ENCODE peak calls at places on chromosomes 1 and 21, in nine cellular contexts. E is BJ, Q is epithelial cell of esophagus, S is breast epithelium, W is suprapubic skin, T is cardiac fibroblast, P is mucosa of descending colon, U is IMR-90, R is hepatocyte. D is an unnamed sample.

GRCh38 chr1:151311589-151312331 is 15.5 kb downstream of the PI4KB start:
- DNase-seq in T (peak; percentile 100), P (peak; percentile 50), U (peak; percentile 100), W (no peak), Q (peak; percentile 100), E (peak; percentile 97), S (no peak), R (peak; percentile 95), D (peak; percentile 95)

GRCh38 chr1:241837901-241838300 is 10.1 kb upstream of the EXO1 start:
- DNase-seq in Q (peak; percentile 68), T (peak; percentile 76), U (peak; percentile 98), P (no peak), R (peak; percentile 26), E (peak; percentile 84), W (no peak), S (no peak), D (peak; percentile 83)

GRCh38 chr1:31732751-31733289 is 29.0 kb upstream of the COL16A1 start:
- DNase-seq in E (no peak), R (no peak), Q (no peak), U (no peak), S (no peak), W (no peak), T (no peak), P (no peak), D (no peak)

GRCh38 chr1:183185941-183186490 is at the start of gene LAMC2:
- DNase-seq in W (no peak), P (peak; percentile 78), T (peak; percentile 72), U (peak; percentile 52), Q (peak; percentile 98), E (no peak), R (peak; percentile 93), S (peak; percentile 71), D (no peak)

GRCh38 chr1:66542811-66543767 is 9.1 kb downstream of the SGIP1 start:
- DNase-seq in W (no peak), U (peak; percentile 95), Q (peak; percentile 31), S (peak; percentile 65), E (peak; percentile 88), T (peak; percentile 93), P (peak; percentile 83), R (peak; percentile 86), D (peak; percentile 60)

GRCh38 chr1:2949966-2950925 is 71.0 kb upstream of the ACTRT2 start:
- DNase-seq in S (no peak), Q (no peak), R (no peak), E (no peak), W (no peak), P (no peak), T (no peak), U (no peak), D (no peak)

GRCh38 chr1:240170245-240170644 is 78.6 kb downstream of the FMN2 start:
- DNase-seq in E (no peak), Q (no peak), W (no peak), U (no peak), R (no peak), P (no peak), S (no peak), T (no peak), D (no peak)

GRCh38 chr1:62209931-62210595 is 15.4 kb downstream of the L1TD1 start:
- DNase-seq in P (no peak), E (no peak), T (peak; percentile 40), S (no peak), U (no peak), W (no peak), R (no peak), Q (peak; percentile 79), D (no peak)

GRCh38 chr1:119587328-119587727 is 60.7 kb downstream of the ZNF697 start:
- DNase-seq in R (no peak), U (no peak), S (no peak), Q (no peak), P (no peak), W (no peak), T (peak; percentile 46), E (no peak), D (no peak)

GRCh38 chr1:111422546-111423391 is 4.8 kb downstream of the OVGP1 start:
- DNase-seq in W (no peak), U (peak; percentile 11), E (no peak), Q (peak; percentile 74), P (peak; percentile 87), T (no peak), S (peak; percentile 67), R (peak; percentile 68), D (no peak)

GRCh38 chr1:27455166-27455811 is 34.7 kb downstream of the WASF2 start:
- DNase-seq in Q (peak; percentile 86), U (no peak), E (no peak), W (no peak), P (peak; percentile 32), S (no peak), R (peak; percentile 38), T (no peak), D (no peak)

GRCh38 chr1:27144349-27144748 is 10.6 kb downstream of the SLC9A1 start:
- DNase-seq in U (no peak), Q (peak; percentile 86), R (no peak), S (peak; percentile 87), T (no peak), W (no peak), E (no peak), P (peak; percentile 79), D (no peak)

GRCh38 chr21:42676799-42677198 is 23.4 kb downstream of the PDE9A start:
- DNase-seq in S (no peak), W (no peak), Q (no peak), U (no peak), T (no peak), R (no peak), P (no peak), E (no peak), D (no peak)

GRCh38 chr21:42675403-42675802 is 22.0 kb downstream of the PDE9A start:
- DNase-seq in R (no peak), W (no peak), Q (no peak), T (no peak), U (no peak), P (no peak), S (no peak), E (no peak), D (no peak)

GRCh38 chr21:42672699-42673458 is 19.5 kb downstream of the PDE9A start:
- DNase-seq in S (no peak), E (no peak), T (peak; percentile 9), W (no peak), P (no peak), R (peak; percentile 71), U (peak; percentile 29), Q (peak; percentile 86), D (no peak)

GRCh38 chr21:42673633-42674328 is 20.4 kb downstream of the PDE9A start:
- DNase-seq in S (no peak), W (no peak), U (no peak), Q (no peak), E (no peak), R (no peak), P (no peak), T (no peak), D (no peak)

DNA sequence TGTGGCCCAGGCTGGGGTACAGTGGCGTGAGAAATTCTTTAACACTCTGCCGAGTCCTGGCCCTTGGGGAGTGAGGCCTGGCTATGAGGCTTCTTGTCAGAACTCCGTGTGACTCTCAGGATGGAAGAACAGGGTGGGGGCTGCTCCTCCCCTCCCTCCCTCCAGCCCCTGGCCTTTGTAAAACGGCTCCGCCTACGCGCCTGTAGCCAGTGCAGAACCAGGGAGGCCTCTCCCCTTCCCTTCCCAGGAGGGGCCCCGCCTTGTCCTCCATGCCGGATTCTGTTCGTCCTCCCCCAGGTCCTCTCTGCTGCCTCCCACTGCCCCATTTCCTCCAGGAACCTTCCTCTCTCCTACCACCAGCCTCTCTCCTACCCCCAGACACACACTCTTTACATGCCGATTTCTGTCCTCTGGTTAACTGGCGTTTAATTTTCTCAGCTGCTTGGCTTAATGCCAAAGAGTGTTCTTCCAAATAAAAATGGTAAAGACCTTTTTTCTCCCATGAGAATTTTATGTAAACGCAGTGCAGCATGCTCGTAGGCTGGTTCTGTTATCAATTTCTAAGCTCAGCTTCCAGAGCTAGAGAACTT is 21.0 kb downstream of the PDE9A start:
- DNase-seq in W (no peak), U (no peak), S (no peak), R (peak; percentile 76), P (no peak), E (no peak), T (peak; percentile 15), Q (no peak), D (no peak)
- TF ChIP-seq CTCF in W (no peak), U (no peak), S (no peak), R (no peak), P (no peak), E (no peak), T (no peak), Q (no peak), D (no peak)

DNA sequence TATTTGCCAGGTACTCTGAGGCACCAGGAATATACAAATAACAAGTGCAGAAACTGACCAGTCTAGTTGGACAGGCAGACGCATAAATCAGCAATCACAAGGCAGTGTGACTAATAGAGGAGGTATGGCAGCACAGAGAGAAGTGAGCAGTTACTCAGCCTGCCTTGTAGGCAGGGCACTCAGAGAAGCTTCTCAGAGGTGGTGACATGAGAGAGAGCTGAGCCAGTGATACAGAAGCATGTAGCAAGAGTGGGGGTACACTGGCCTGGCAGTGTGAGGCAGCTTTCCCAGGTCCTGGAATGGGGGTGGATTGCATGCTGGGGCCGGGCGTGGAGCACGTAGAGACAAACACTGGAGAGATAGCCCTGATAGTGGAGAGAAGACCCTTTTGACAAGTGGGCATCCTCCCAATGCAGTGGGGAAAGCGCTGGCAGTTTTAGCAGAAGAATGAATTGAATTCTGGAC is 7.8 kb downstream of the PHLDA3 start:
- DNase-seq in Q (peak; percentile 99), W (no peak), R (peak; percentile 89), S (no peak), T (peak; percentile 98), E (peak; percentile 93), U (peak; percentile 98), P (no peak), D (peak; percentile 96)
- H3K4me3 ChIP-seq in Q (peak overlapping the region; percentile 12), W (no peak overlapping the region), R (no peak overlapping the region), S (peak overlapping the region; percentile 19), T (peak overlapping the region; percentile 11), E (no peak overlapping the region), U (no peak overlapping the region), P (no peak overlapping the region), D (peak overlapping the region; percentile 15)

GRCh38 chr1:215076312-215076711 is 6.2 kb upstream of the KCNK2 start:
- DNase-seq in Q (peak; percentile 80), T (peak; percentile 73), W (no peak), P (peak; percentile 21), S (no peak), R (peak; percentile 35), E (no peak), U (peak; percentile 62), D (no peak)
- TF ChIP-seq CTCF in Q (peak; percentile 73), T (peak; percentile 51), W (no peak), P (no peak), S (no peak), R (peak; percentile 25), E (peak; percentile 38), U (peak; percentile 46), D (peak; percentile 17)

DNA sequence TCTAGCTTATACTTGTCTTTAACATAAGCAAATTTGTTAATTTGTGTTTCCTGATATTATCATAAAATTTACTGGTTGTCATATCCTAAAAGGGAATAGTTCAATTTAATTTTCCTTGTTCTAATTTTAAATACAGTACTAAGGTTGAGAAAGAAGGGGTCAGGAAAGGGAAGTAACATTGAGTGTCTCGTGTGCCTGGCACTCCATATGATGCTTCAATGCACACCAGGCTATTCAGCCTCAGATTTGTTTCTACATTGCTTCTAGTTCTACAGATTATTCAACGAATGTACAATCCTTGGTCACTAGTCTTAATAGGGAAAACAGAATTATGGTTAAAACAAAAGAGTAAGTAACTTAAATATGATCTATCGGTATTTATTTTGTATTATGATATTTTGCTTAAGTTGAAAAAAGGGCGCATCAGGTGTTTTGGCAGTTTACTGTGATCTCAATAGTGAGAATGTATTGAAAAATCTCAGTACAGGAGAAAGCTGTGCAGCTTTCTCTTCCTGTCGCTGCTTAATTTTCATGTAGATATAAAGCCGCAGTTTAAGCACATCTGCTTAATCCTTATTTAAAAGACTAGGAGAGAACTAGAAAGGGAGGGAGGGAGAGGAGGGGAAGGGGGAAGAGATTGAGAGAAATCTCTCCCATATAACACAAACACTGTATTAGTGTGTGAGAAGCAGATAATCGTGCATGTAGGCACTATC is 13.0 kb downstream of the PTPRC start:
- DNase-seq in R (no peak), E (no peak), U (no peak), W (no peak), Q (no peak), S (no peak), P (no peak), T (no peak), D (no peak)
- H3K4me3 ChIP-seq in R (no peak overlapping the region), E (no peak overlapping the region), U (no peak overlapping the region), W (no peak overlapping the region), Q (no peak overlapping the region), S (no peak overlapping the region), P (no peak overlapping the region), T (no peak overlapping the region), D (no peak overlapping the region)